ENCODE peak calls at places on chromosomes 7 and 10, in eight cellular contexts. Z, E, S, R, N, T, B and V are unnamed samples.

GRCh38 chr7:141619745-141620144 is 68.5 kb downstream of the AGK start:
- DNase-seq in Z (no peak), E (no peak), S (no peak), R (no peak), N (peak; percentile 3), T (no peak), B (no peak), V (no peak)

GRCh38 chr10:126049741-126050140 is 153.4 kb downstream of the FANK1 start:
- DNase-seq in Z (peak; percentile 63), E (no peak), S (no peak), R (no peak), N (no peak), T (no peak), B (peak; percentile 32), V (no peak)

GRCh38 chr10:110918269-110918632 is 729 bp downstream of the BBIP1 start:
- DNase-seq in Z (peak; percentile 82), E (no peak), S (peak; percentile 88), R (peak; percentile 81), N (no peak), T (peak; percentile 97), B (peak; percentile 91), V (no peak)

GRCh38 chr7:81256991-81257390 is 338.1 kb upstream of the SEMA3C start:
- DNase-seq in Z (no peak), E (no peak), S (no peak), R (no peak), N (no peak), T (no peak), B (no peak), V (no peak)

GRCh38 chr10:69659286-69660027 is 29.4 kb downstream of the FAM241B start:
- DNase-seq in Z (no peak), E (no peak), S (no peak), R (no peak), N (no peak), T (no peak), B (no peak), V (no peak)

GRCh38 chr10:120555436-120556163 is 98.6 kb downstream of the PLPP4 start:
- DNase-seq in Z (no peak), E (no peak), S (no peak), R (no peak), N (no peak), T (no peak), B (no peak), V (no peak)

GRCh38 chr7:136074840-136075239 is 97.7 kb upstream of the MTPN start:
- DNase-seq in Z (no peak), E (peak; percentile 55), S (no peak), R (no peak), N (peak; percentile 87), T (no peak), B (no peak), V (no peak)

GRCh38 chr7:159049266-159050025 is 95.2 kb downstream of the VIPR2 start:
- DNase-seq in Z (no peak), E (no peak), S (no peak), R (no peak), N (no peak), T (peak; percentile 13), B (no peak), V (no peak)

GRCh38 chr7:12557282-12557681 is 13.2 kb upstream of the SCIN start:
- DNase-seq in Z (no peak), E (no peak), S (no peak), R (no peak), N (no peak), T (no peak), B (no peak), V (no peak)

GRCh38 chr10:126422561-126422960 is 34.3 kb upstream of the ADAM12 start:
- DNase-seq in Z (no peak), E (no peak), S (no peak), R (no peak), N (no peak), T (no peak), B (no peak), V (no peak)

GRCh38 chr7:151389096-151389767 is 20.6 kb downstream of the WDR86 start:
- DNase-seq in Z (no peak), E (no peak), S (no peak), R (no peak), N (no peak), T (no peak), B (no peak), V (no peak)

GRCh38 chr10:127999291-127999690 is 92.4 kb downstream of the PTPRE start:
- DNase-seq in Z (no peak), E (no peak), S (no peak), R (no peak), N (no peak), T (no peak), B (no peak), V (no peak)

GRCh38 chr10:97546441-97547340 is 25.9 kb upstream of the ANKRD2 start:
- DNase-seq in Z (no peak), E (no peak), S (no peak), R (no peak), N (no peak), T (no peak), B (no peak), V (no peak)

GRCh38 chr7:30406664-30407425 is 71.7 kb downstream of the NOD1 start:
- DNase-seq in Z (no peak), E (no peak), S (no peak), R (no peak), N (no peak), T (no peak), B (no peak), V (no peak)

GRCh38 chr10:110483633-110484032 is 14.1 kb upstream of the DUSP5 start:
- DNase-seq in Z (no peak), E (no peak), S (no peak), R (no peak), N (no peak), T (no peak), B (no peak), V (no peak)

GRCh38 chr10:7533657-7534479 is 123.0 kb upstream of the SFMBT2 start:
- DNase-seq in Z (no peak), E (no peak), S (no peak), R (no peak), N (no peak), T (no peak), B (no peak), V (no peak)

GRCh38 chr10:95337354-95337753 is 46.6 kb upstream of the PDLIM1 start:
- DNase-seq in Z (no peak), E (no peak), S (no peak), R (no peak), N (no peak), T (no peak), B (no peak), V (no peak)

GRCh38 chr10:53403688-53404087 is 631.1 kb upstream of the MBL2 start:
- DNase-seq in Z (no peak), E (peak; percentile 9), S (peak; percentile 31), R (no peak), N (no peak), T (peak; percentile 31), B (no peak), V (no peak)

GRCh38 chr7:22052221-22052639 is 106.5 kb upstream of the CDCA7L start:
- DNase-seq in Z (no peak), E (peak; percentile 91), S (peak; percentile 38), R (no peak), N (no peak), T (no peak), B (no peak), V (no peak)

GRCh38 chr7:117362294-117362693 is 39.4 kb upstream of the WNT2 start:
- DNase-seq in Z (no peak), E (no peak), S (no peak), R (no peak), N (no peak), T (no peak), B (no peak), V (no peak)

GRCh38 chr10:102020938-102021337 is 35.0 kb downstream of the ARMH3 start:
- DNase-seq in Z (no peak), E (no peak), S (no peak), R (no peak), N (no peak), T (no peak), B (no peak), V (no peak)

GRCh38 chr7:77481615-77482014 is 55.5 kb upstream of the PTPN12 start:
- DNase-seq in Z (no peak), E (no peak), S (no peak), R (no peak), N (no peak), T (peak; percentile 68), B (no peak), V (no peak)

GRCh38 chr10:51878695-51879094 is 179.3 kb upstream of the CSTF2T start:
- DNase-seq in Z (no peak), E (no peak), S (no peak), R (no peak), N (no peak), T (no peak), B (no peak), V (no peak)

GRCh38 chr7:191105-192034 is 1.0 kb upstream of the FAM20C start:
- DNase-seq in Z (peak; percentile 43), E (no peak), S (peak; percentile 60), R (no peak), N (no peak), T (peak; percentile 39), B (peak; percentile 67), V (no peak)